ENCODE peak calls at places on chromosomes 3 and 15, in seven cellular contexts. E is RWPE2; K is thoracic aorta; Y is BE2C; O is naive thymus-derived CD4-positive, alpha-beta T cell; P is A549; C is HCT116. Z is an unnamed sample.

GRCh38 chr15:76235186-76235826 is 76.0 kb downstream of the ETFA start:
- DNase-seq in E (no peak), K (no peak), Y (no peak), O (no peak), P (peak; percentile 66), C (peak; percentile 19), Z (peak; percentile 42)

GRCh38 chr15:49627407-49627877 is 6.6 kb downstream of the DTWD1 start:
- DNase-seq in E (no peak), K (no peak), Y (no peak), O (no peak), P (peak; percentile 53), C (peak; percentile 56), Z (no peak)

GRCh38 chr3:124821356-124821755 is 65.8 kb downstream of the ITGB5 start:
- DNase-seq in E (no peak), K (no peak), Y (no peak), O (no peak), P (no peak), C (no peak), Z (no peak)

GRCh38 chr15:48393650-48394049 is 62.4 kb downstream of the DUT start:
- DNase-seq in E (no peak), K (no peak), Y (no peak), O (no peak), P (no peak), C (no peak), Z (no peak)

GRCh38 chr3:100915706-100916105 is 77.5 kb downstream of the ABI3BP start:
- DNase-seq in E (no peak), K (no peak), Y (no peak), O (no peak), P (no peak), C (no peak), Z (no peak)

GRCh38 chr15:34078900-34079299 is 22.8 kb downstream of the EMC7 start:
- DNase-seq in E (no peak), K (no peak), Y (no peak), O (no peak), P (no peak), C (no peak), Z (no peak)

GRCh38 chr3:195597848-195598247 is 14.1 kb upstream of the APOD start:
- DNase-seq in E (peak; percentile 0), K (no peak), Y (no peak), O (no peak), P (no peak), C (no peak), Z (no peak)

GRCh38 chr15:58748040-58748786 is 1.3 kb downstream of the ADAM10 start:
- DNase-seq in E (no peak), K (no peak), Y (no peak), O (peak; percentile 57), P (no peak), C (no peak), Z (no peak)

GRCh38 chr15:59242649-59243048 is 36.0 kb downstream of the LDHAL6B start:
- DNase-seq in E (no peak), K (no peak), Y (no peak), O (no peak), P (no peak), C (no peak), Z (no peak)

GRCh38 chr3:42850263-42850662 is 25.4 kb downstream of the CYP8B1 start:
- DNase-seq in E (no peak), K (no peak), Y (no peak), O (no peak), P (no peak), C (no peak), Z (no peak)

GRCh38 chr3:188286087-188286513 is 132.1 kb downstream of the LPP start:
- DNase-seq in E (no peak), K (no peak), Y (no peak), O (no peak), P (peak; percentile 52), C (peak; percentile 66), Z (no peak)

GRCh38 chr15:66940368-66940767 is 125.0 kb upstream of the SMAD3 start:
- DNase-seq in E (peak; percentile 15), K (no peak), Y (no peak), O (no peak), P (no peak), C (no peak), Z (no peak)

GRCh38 chr15:39468828-39469227 is 112.1 kb upstream of the THBS1 start:
- DNase-seq in E (no peak), K (no peak), Y (no peak), O (no peak), P (no peak), C (no peak), Z (no peak)

GRCh38 chr3:108234387-108234957 is 12.2 kb upstream of the IFT57 start:
- DNase-seq in E (no peak), K (no peak), Y (peak; percentile 53), O (no peak), P (no peak), C (no peak), Z (no peak)

GRCh38 chr15:48644827-48645557 is 517 bp downstream of the FBN1 start:
- DNase-seq in E (peak; percentile 80), K (no peak), Y (peak; percentile 47), O (no peak), P (peak; percentile 58), C (no peak), Z (no peak)

GRCh38 chr3:168427830-168428471 is 332.2 kb upstream of the GOLIM4 start:
- DNase-seq in E (no peak), K (no peak), Y (no peak), O (no peak), P (no peak), C (no peak), Z (no peak)

GRCh38 chr3:55160241-55160877 is 232.5 kb upstream of the LRTM1 start:
- DNase-seq in E (peak; percentile 62), K (peak; percentile 19), Y (peak; percentile 18), O (no peak), P (no peak), C (no peak), Z (no peak)
- H3K4me3 ChIP-seq in E (no peak overlapping the region), K (no peak overlapping the region), Y (no peak overlapping the region), O (no peak overlapping the region), P (no peak overlapping the region), C (no peak overlapping the region), Z (no peak overlapping the region)

DNA sequence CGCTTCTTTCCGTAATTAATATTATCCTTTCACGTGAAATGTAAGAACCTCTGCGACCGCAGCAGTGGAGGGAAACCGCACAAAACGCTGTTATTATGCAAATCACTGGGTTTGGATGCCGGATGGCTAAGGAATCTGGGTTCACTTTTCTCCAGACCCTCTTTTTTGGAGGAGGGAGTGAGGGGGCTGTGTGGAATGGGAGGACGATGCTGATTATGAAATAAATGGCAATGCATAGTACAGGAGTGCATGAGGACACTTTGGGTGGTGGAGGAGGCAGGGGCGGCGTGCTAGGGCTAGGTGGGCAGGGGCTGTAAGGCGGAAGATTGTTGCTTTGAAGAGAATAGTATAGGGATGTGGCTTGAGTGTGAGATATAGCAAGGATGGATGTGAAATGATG is 1.8 kb downstream of the CADM2 start:
- DNase-seq in E (no peak), K (no peak), Y (peak; percentile 25), O (no peak), P (no peak), C (no peak), Z (no peak)
- H3K9me3 ChIP-seq in E (no peaks in the 10 kb centered on the region), K (no peaks in the 10 kb centered on the region), Y (no peaks in the 10 kb centered on the region), O (no peaks in the 10 kb centered on the region), P (no peaks in the 10 kb centered on the region), C (peaks cover 13% of the 10 kb centered on the region), Z (no peaks in the 10 kb centered on the region)

DNA sequence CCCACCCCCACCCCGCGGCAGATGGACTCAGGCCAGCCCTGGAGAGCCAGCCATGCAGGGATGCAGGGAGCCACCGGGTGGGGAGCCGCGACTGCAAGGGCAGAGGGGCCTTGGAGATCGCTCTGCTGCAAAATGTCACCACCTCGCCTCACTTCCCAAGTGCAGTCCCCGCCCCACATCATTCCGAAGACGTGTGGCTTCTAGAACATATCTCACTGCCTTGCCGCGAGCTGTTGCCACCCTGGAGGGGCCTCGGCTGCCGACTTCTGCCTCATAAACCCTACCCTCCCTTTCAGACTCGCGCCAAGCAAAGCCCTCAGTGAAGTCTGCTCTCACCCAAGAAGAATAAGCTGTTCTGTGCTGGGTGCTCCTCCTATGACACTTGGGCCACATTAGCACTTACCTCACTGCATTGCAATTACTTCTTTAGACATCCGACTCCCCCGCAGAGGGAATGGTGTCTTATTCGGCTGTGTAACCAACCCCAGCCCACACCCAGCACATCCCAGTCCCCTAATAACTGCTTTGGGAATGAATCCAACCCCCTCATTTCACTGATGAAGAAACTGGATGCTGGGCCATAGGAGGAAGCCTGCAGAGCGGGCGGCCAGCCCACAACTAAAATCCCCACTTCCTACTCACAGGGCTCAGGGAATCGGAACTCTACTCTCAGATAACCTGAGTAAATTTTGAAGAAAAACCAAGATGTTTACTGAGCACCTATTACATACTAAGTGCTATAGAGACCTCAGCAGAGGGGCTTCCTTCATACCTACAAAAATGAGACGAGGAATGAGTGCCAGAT is 8.6 kb downstream of the TLE3 start:
- DNase-seq in E (no peak), K (no peak), Y (no peak), O (no peak), P (no peak), C (no peak), Z (no peak)
- H3K4me1 ChIP-seq in E (peaks cover 27% of the 10 kb centered on the region), K (peaks cover 16% of the 10 kb centered on the region), Y (peaks cover 31% of the 10 kb centered on the region), O (peaks cover 49% of the 10 kb centered on the region), P (no peaks in the 10 kb centered on the region), C (no peaks in the 10 kb centered on the region), Z (peaks cover 44% of the 10 kb centered on the region)

GRCh38 chr15:80003934-80004472 is 33.0 kb upstream of the BCL2A1 start:
- DNase-seq in E (no peak), K (no peak), Y (no peak), O (no peak), P (no peak), C (no peak), Z (no peak)
- H3K4me3 ChIP-seq in E (no peak overlapping the region), K (no peak overlapping the region), Y (no peak overlapping the region), O (no peak overlapping the region), P (no peak overlapping the region), C (no peak overlapping the region), Z (no peak overlapping the region)

Z was measured in Caco-2.